ENCODE peak calls at places on chromosomes 1 and 21, in seven cellular contexts. One of them, this sample, is unnamed.

GRCh38 chr1:10561955-10562354 is 87.2 kb downstream of the PEX14 start:
- DNase-seq in mesendoderm: peak; percentile 66
- DNase-seq in H9: no peak
- DNase-seq in mesenchymal stem cell: no peak
- DNase-seq in IMR-90: no peak
- DNase-seq in neuronal stem cell: no peak
- DNase-seq in H1: no peak
- DNase-seq in this sample: no peak

GRCh38 chr1:77392486-77392885 is 110.7 kb downstream of the AK5 start:
- DNase-seq in mesenchymal stem cell: no peak
- DNase-seq in neuronal stem cell: no peak
- DNase-seq in H1: no peak
- DNase-seq in mesendoderm: no peak
- DNase-seq in H9: no peak
- DNase-seq in IMR-90: no peak
- DNase-seq in this sample: no peak

GRCh38 chr1:31931241-31932225 is 6.6 kb downstream of the PTP4A2 start:
- DNase-seq in mesenchymal stem cell: peak; percentile 70
- DNase-seq in H9: no peak
- DNase-seq in mesendoderm: peak; percentile 63
- DNase-seq in IMR-90: peak; percentile 67
- DNase-seq in H1: no peak
- DNase-seq in neuronal stem cell: no peak
- DNase-seq in this sample: no peak

GRCh38 chr21:43307677-43308070 is 119.3 kb downstream of the SIK1 start:
- DNase-seq in mesendoderm: no peak
- DNase-seq in H9: no peak
- DNase-seq in neuronal stem cell: no peak
- DNase-seq in IMR-90: no peak
- DNase-seq in mesenchymal stem cell: no peak
- DNase-seq in H1: no peak
- DNase-seq in this sample: no peak

GRCh38 chr1:67979532-67979931 is 70.9 kb downstream of the DIRAS3 start:
- DNase-seq in mesenchymal stem cell: no peak
- DNase-seq in mesendoderm: no peak
- DNase-seq in H1: no peak
- DNase-seq in neuronal stem cell: no peak
- DNase-seq in IMR-90: no peak
- DNase-seq in H9: no peak
- DNase-seq in this sample: no peak

GRCh38 chr1:19452221-19452663 is 33.1 kb downstream of the CAPZB start:
- DNase-seq in IMR-90: peak; percentile 57
- DNase-seq in mesendoderm: no peak
- DNase-seq in neuronal stem cell: no peak
- DNase-seq in mesenchymal stem cell: no peak
- DNase-seq in H9: no peak
- DNase-seq in H1: no peak
- DNase-seq in this sample: no peak

GRCh38 chr1:185813401-185813979 is 79.3 kb downstream of the HMCN1 start:
- DNase-seq in H9: no peak
- DNase-seq in H1: no peak
- DNase-seq in neuronal stem cell: peak; percentile 8
- DNase-seq in IMR-90: peak; percentile 73
- DNase-seq in mesendoderm: peak; percentile 67
- DNase-seq in mesenchymal stem cell: peak; percentile 71
- DNase-seq in this sample: peak; percentile 84

GRCh38 chr1:15219280-15220023 is 27.6 kb upstream of the FHAD1 start:
- DNase-seq in H9: no peak
- DNase-seq in mesendoderm: no peak
- DNase-seq in IMR-90: no peak
- DNase-seq in H1: no peak
- DNase-seq in mesenchymal stem cell: no peak
- DNase-seq in neuronal stem cell: no peak
- DNase-seq in this sample: no peak

GRCh38 chr1:187715483-187715882 is 886.7 kb downstream of the PLA2G4A start:
- DNase-seq in H9: no peak
- DNase-seq in IMR-90: no peak
- DNase-seq in H1: no peak
- DNase-seq in mesenchymal stem cell: no peak
- DNase-seq in neuronal stem cell: no peak
- DNase-seq in mesendoderm: no peak
- DNase-seq in this sample: no peak

GRCh38 chr1:113701429-113701828 is 57.9 kb downstream of the PHTF1 start:
- DNase-seq in mesendoderm: peak; percentile 83
- DNase-seq in mesenchymal stem cell: no peak
- DNase-seq in H1: peak; percentile 21
- DNase-seq in IMR-90: no peak
- DNase-seq in H9: peak; percentile 48
- DNase-seq in neuronal stem cell: no peak
- DNase-seq in this sample: no peak
- H3K18ac ChIP-seq in mesendoderm: no peak overlapping the region
- H3K18ac ChIP-seq in mesenchymal stem cell: no peak overlapping the region
- H3K18ac ChIP-seq in H1: no peak overlapping the region
- H3K18ac ChIP-seq in IMR-90: no peak overlapping the region
- H3K18ac ChIP-seq in H9: no peak overlapping the region
- H3K18ac ChIP-seq in neuronal stem cell: no peak overlapping the region
- H3K18ac ChIP-seq in this sample: no peak overlapping the region

GRCh38 chr1:222935239-222935900 is 120.5 kb downstream of the DISP1 start:
- DNase-seq in mesenchymal stem cell: no peak
- DNase-seq in mesendoderm: no peak
- DNase-seq in H1: no peak
- DNase-seq in neuronal stem cell: no peak
- DNase-seq in H9: no peak
- DNase-seq in IMR-90: no peak
- DNase-seq in this sample: no peak
- H3K27ac ChIP-seq in mesenchymal stem cell: no peak overlapping the region
- H3K27ac ChIP-seq in mesendoderm: no peak overlapping the region
- H3K27ac ChIP-seq in H1: no peak overlapping the region
- H3K27ac ChIP-seq in neuronal stem cell: no peak overlapping the region
- H3K27ac ChIP-seq in H9: no peak overlapping the region
- H3K27ac ChIP-seq in IMR-90: no peak overlapping the region
- H3K27ac ChIP-seq in this sample: no peak overlapping the region

DNA sequence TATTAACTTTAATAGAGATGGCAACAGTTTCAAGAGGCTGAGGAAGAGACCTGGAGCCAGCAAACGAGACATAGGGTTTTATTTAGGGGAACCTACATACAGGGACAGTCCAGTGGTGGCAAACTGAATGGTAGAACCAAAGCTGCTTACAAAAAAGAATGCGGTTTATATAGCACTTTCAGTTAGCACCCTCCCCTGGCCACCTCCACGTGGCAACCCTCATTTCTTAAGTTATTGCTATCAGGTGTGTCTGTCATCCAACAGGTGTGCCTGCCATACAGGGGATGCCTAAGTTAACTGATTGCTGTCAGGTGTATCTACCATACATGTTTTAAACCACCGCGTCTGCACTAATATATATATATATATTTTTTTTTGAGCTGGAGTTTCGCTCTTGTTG is 129.2 kb upstream of the DUSP10 start:
- DNase-seq in H9: no peak
- DNase-seq in mesenchymal stem cell: no peak
- DNase-seq in mesendoderm: no peak
- DNase-seq in IMR-90: no peak
- DNase-seq in neuronal stem cell: no peak
- DNase-seq in H1: no peak
- DNase-seq in this sample: no peak
- H3K18ac ChIP-seq in H9: no peak overlapping the region
- H3K18ac ChIP-seq in mesenchymal stem cell: no peak overlapping the region
- H3K18ac ChIP-seq in mesendoderm: no peak overlapping the region
- H3K18ac ChIP-seq in IMR-90: peak overlapping the region; percentile 60
- H3K18ac ChIP-seq in neuronal stem cell: no peak overlapping the region
- H3K18ac ChIP-seq in H1: no peak overlapping the region
- H3K18ac ChIP-seq in this sample: no peak overlapping the region

GRCh38 chr1:234710381-234710780 is 100.4 kb upstream of the IRF2BP2 start:
- DNase-seq in H9: peak; percentile 22
- DNase-seq in H1: no peak
- DNase-seq in neuronal stem cell: no peak
- DNase-seq in mesendoderm: no peak
- DNase-seq in IMR-90: no peak
- DNase-seq in mesenchymal stem cell: no peak
- DNase-seq in this sample: no peak
- H3K27ac ChIP-seq in H9: no peak overlapping the region
- H3K27ac ChIP-seq in H1: no peak overlapping the region
- H3K27ac ChIP-seq in neuronal stem cell: no peak overlapping the region
- H3K27ac ChIP-seq in mesendoderm: no peak overlapping the region
- H3K27ac ChIP-seq in IMR-90: no peak overlapping the region
- H3K27ac ChIP-seq in mesenchymal stem cell: no peak overlapping the region
- H3K27ac ChIP-seq in this sample: no peak overlapping the region

DNA sequence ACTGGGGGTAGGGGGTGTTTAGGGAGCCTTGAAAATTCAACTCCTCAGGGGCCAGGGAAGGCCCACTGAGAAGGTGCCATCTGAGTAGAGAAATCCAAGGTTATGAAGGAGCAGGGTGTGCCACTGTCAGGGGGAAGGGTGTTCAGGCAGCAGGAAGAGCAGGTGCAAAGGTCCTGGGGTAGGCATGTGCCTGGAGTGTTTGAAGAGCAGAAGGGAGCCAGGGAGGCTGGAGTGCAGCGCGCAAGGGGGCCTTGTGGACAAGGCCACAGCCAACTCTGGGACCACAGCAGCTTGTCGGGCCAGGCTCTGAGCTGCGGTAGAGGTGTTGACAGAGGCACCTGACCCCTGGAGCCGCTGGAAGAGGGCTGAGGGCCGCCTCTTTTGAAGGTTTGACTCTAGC is 19.3 kb downstream of the ACTL8 start:
- DNase-seq in H9: no peak
- DNase-seq in mesenchymal stem cell: no peak
- DNase-seq in H1: no peak
- DNase-seq in IMR-90: no peak
- DNase-seq in mesendoderm: no peak
- DNase-seq in neuronal stem cell: no peak
- DNase-seq in this sample: no peak
- H3K18ac ChIP-seq in H9: no peak overlapping the region
- H3K18ac ChIP-seq in mesenchymal stem cell: no peak overlapping the region
- H3K18ac ChIP-seq in H1: no peak overlapping the region
- H3K18ac ChIP-seq in IMR-90: no peak overlapping the region
- H3K18ac ChIP-seq in mesendoderm: no peak overlapping the region
- H3K18ac ChIP-seq in neuronal stem cell: peak overlapping the region; percentile 42
- H3K18ac ChIP-seq in this sample: no peak overlapping the region

This sample was measured in trophoblast cell.